ENCODE peak calls at places on chromosomes 12 and 14, in eight cellular contexts. G, S, P, Y, X, J, F and D are unnamed samples.
A peak's percentile ranks its signal among the peaks of the same experiment; 100 is the strongest.

GRCh38 chr14:80587096-80587724 is 354.3 kb downstream of the CEP128 start:
- DNase-seq in G (peak; percentile 11), S (no peak), P (no peak), Y (no peak), X (peak; percentile 66), J (no peak), F (no peak), D (no peak)

GRCh38 chr14:19947413-19948090 is 16.8 kb downstream of the OR4K1 start:
- DNase-seq in G (no peak), S (no peak), P (no peak), Y (no peak), X (peak; percentile 32), J (no peak), F (no peak), D (no peak)

GRCh38 chr12:56160160-56160763 is 2.1 kb downstream of the MYL6 start:
- DNase-seq in G (peak; percentile 49), S (peak; percentile 62), P (peak; percentile 58), Y (no peak), X (peak; percentile 28), J (no peak), F (no peak), D (no peak)

GRCh38 chr14:105045710-105046326 is 19.4 kb downstream of the GPR132 start:
- DNase-seq in G (peak; percentile 88), S (peak; percentile 93), P (peak; percentile 86), Y (peak; percentile 91), X (peak; percentile 92), J (peak; percentile 97), F (peak; percentile 89), D (peak; percentile 92)

GRCh38 chr12:124917135-124917840 is 2.8 kb upstream of the UBC start:
- DNase-seq in G (peak; percentile 98), S (peak; percentile 90), P (peak; percentile 98), Y (peak; percentile 95), X (peak; percentile 100), J (peak; percentile 97), F (peak; percentile 98), D (peak; percentile 98)

GRCh38 chr14:33357225-33358010 is 418.7 kb downstream of the NPAS3 start:
- DNase-seq in G (no peak), S (no peak), P (no peak), Y (no peak), X (no peak), J (no peak), F (no peak), D (no peak)

GRCh38 chr12:64169999-64170398 is 52.1 kb downstream of the KICS2 start:
- DNase-seq in G (no peak), S (no peak), P (no peak), Y (no peak), X (no peak), J (no peak), F (no peak), D (no peak)

GRCh38 chr12:28484157-28484556 is 293.9 kb downstream of the CCDC91 start:
- DNase-seq in G (no peak), S (no peak), P (no peak), Y (no peak), X (no peak), J (no peak), F (no peak), D (no peak)

GRCh38 chr14:106843376-106843775 is 1317.0 kb downstream of the TMEM121 start:
- DNase-seq in G (no peak), S (no peak), P (no peak), Y (no peak), X (no peak), J (no peak), F (no peak), D (no peak)

GRCh38 chr12:124496584-124496983 is 70.8 kb downstream of the NCOR2 start:
- DNase-seq in G (no peak), S (no peak), P (no peak), Y (no peak), X (peak; percentile 13), J (no peak), F (no peak), D (no peak)

GRCh38 chr12:22981711-22982110 is 356.7 kb downstream of the ETNK1 start:
- DNase-seq in G (no peak), S (no peak), P (no peak), Y (no peak), X (no peak), J (no peak), F (no peak), D (no peak)

GRCh38 chr14:86858043-86858442 is 1134.9 kb downstream of the GALC start:
- DNase-seq in G (no peak), S (no peak), P (no peak), Y (no peak), X (no peak), J (no peak), F (no peak), D (no peak)

GRCh38 chr14:67738740-67739504 is 37.2 kb downstream of the RDH12 start:
- DNase-seq in G (no peak), S (no peak), P (peak; percentile 65), Y (peak; percentile 72), X (peak; percentile 93), J (no peak), F (peak; percentile 61), D (peak; percentile 37)

GRCh38 chr12:103011974-103012763 is 54.7 kb downstream of the ASCL1 start:
- DNase-seq in G (no peak), S (no peak), P (no peak), Y (no peak), X (no peak), J (no peak), F (no peak), D (no peak)

GRCh38 chr12:65566776-65567175 is 257.5 kb upstream of the HMGA2 start:
- DNase-seq in G (no peak), S (no peak), P (no peak), Y (no peak), X (no peak), J (no peak), F (no peak), D (no peak)

GRCh38 chr12:50732591-50732990 is 31.3 kb upstream of the ATF1 start:
- DNase-seq in G (no peak), S (no peak), P (peak; percentile 72), Y (no peak), X (peak; percentile 91), J (no peak), F (no peak), D (no peak)

GRCh38 chr12:10454531-10454930 is 1.4 kb upstream of the KLRC1 start:
- DNase-seq in G (no peak), S (no peak), P (no peak), Y (no peak), X (no peak), J (no peak), F (no peak), D (no peak)

GRCh38 chr12:10453144-10453543 is at the start of gene KLRC1:
- DNase-seq in G (no peak), S (no peak), P (no peak), Y (no peak), X (peak; percentile 64), J (no peak), F (no peak), D (no peak)

GRCh38 chr12:10455766-10456165 is 2.6 kb upstream of the KLRC1 start:
- DNase-seq in G (no peak), S (no peak), P (no peak), Y (no peak), X (no peak), J (no peak), F (no peak), D (no peak)

GRCh38 chr12:10457760-10458159 is 4.6 kb upstream of the KLRC1 start:
- DNase-seq in G (no peak), S (no peak), P (no peak), Y (no peak), X (no peak), J (no peak), F (no peak), D (no peak)
- H3K9me3 ChIP-seq in G (peaks cover 10% of the 10 kb centered on the region), S (no peaks in the 10 kb centered on the region), P (peaks cover 2% of the 10 kb centered on the region), Y (no peaks in the 10 kb centered on the region), X (no peaks in the 10 kb centered on the region), J (peaks cover 2% of the 10 kb centered on the region), F (peaks cover 28% of the 10 kb centered on the region), D (peaks cover 7% of the 10 kb centered on the region)

GRCh38 chr12:132227782-132228417 is 83.6 kb downstream of the NOC4L start:
- DNase-seq in G (no peak), S (no peak), P (no peak), Y (no peak), X (no peak), J (peak; percentile 58), F (no peak), D (no peak)
- H3K4me3 ChIP-seq in G (no peak overlapping the region), S (no peak overlapping the region), P (no peak overlapping the region), Y (no peak overlapping the region), X (no peak overlapping the region), J (no peak overlapping the region), F (no peak overlapping the region), D (no peak overlapping the region)

GRCh38 chr14:23579311-23579630 is 681 bp upstream of the JPH4 start:
- DNase-seq in G (no peak), S (no peak), P (no peak), Y (no peak), X (no peak), J (no peak), F (no peak), D (no peak)

GRCh38 chr14:23577004-23577681 is 1.4 kb downstream of the JPH4 start:
- DNase-seq in G (no peak), S (no peak), P (no peak), Y (no peak), X (no peak), J (no peak), F (no peak), D (no peak)

GRCh38 chr14:23578560-23579310 is at the start of gene JPH4:
- DNase-seq in G (no peak), S (no peak), P (no peak), Y (no peak), X (no peak), J (no peak), F (no peak), D (no peak)

GRCh38 chr14:23579739-23580138 is 1.1 kb upstream of the JPH4 start:
- DNase-seq in G (no peak), S (no peak), P (no peak), Y (no peak), X (no peak), J (no peak), F (no peak), D (no peak)

GRCh38 chr14:23577710-23578392 is 739 bp downstream of the JPH4 start:
- DNase-seq in G (no peak), S (no peak), P (no peak), Y (no peak), X (no peak), J (no peak), F (no peak), D (no peak)
- H3K27me3 ChIP-seq in G (peaks cover 10% of the 10 kb centered on the region), S (peaks cover 18% of the 10 kb centered on the region), P (peaks cover 50% of the 10 kb centered on the region), Y (no peaks in the 10 kb centered on the region), X (peaks cover 30% of the 10 kb centered on the region), J (no peaks in the 10 kb centered on the region), F (peaks cover 31% of the 10 kb centered on the region), D (peaks cover under 1% of the 10 kb centered on the region)

DNA sequence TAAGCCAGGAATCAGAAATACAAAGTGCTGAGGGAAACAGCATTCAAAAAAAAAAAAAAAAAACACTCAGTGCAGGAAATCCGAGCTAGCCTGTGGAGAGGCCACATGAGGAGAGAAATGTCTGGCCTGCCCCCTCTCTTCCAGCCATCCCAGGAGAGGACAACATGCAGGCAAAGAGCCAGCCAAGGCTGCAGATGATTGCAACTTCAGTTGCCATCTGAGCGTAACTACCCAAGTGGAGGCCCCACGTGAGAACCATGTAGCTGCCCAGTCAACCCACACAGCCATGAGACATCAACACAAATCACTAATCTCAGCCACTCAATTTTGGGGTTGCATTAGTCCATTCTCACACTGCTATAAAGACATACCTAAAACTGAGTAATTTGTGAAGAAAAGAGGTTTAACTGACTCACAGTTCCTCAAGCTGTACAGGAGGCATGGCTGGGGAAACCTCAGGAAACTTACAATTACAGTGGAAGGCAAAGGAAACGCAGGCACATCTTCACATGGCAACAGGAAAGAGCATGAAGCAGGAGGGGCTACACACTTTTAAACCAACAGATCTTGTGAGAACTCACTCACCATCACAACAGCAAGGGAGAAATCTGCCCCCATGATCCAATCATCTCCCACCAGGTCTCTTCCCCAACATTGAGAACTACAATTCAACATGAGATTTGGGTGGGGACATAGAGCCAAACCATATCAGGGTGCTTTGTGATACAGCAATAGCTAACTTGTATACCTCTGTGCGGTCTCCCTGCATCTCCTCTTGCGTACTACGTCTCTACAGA is 161.1 kb downstream of the PIWIL1 start:
- DNase-seq in G (no peak), S (no peak), P (peak; percentile 87), Y (no peak), X (no peak), J (no peak), F (no peak), D (no peak)
- H3K9me3 ChIP-seq in G (no peaks in the 10 kb centered on the region), S (no peaks in the 10 kb centered on the region), P (peaks cover 33% of the 10 kb centered on the region), Y (no peaks in the 10 kb centered on the region), X (no peaks in the 10 kb centered on the region), J (no peaks in the 10 kb centered on the region), F (no peaks in the 10 kb centered on the region), D (no peaks in the 10 kb centered on the region)